ENCODE peak calls at places on chromosomes 7 and 10, in ten cellular contexts. One of them, this sample, is unnamed.

GRCh38 chr7:100171840-100172239 is 3.4 kb upstream of the GAL3ST4 start:
- DNase-seq in body of pancreas: no peak
- DNase-seq in GM04503: no peak
- DNase-seq in activated naive CD4-positive, alpha-beta T cell treated with anti-CD3 and anti-CD28 coated beads for 36 hours: no peak
- DNase-seq in NCI-H1092 treated with DMSO at 0.1 percent for 48 hours: no peak
- DNase-seq in A549: no peak
- DNase-seq in AG10803: no peak
- DNase-seq in NCI-H1417 treated with DMSO at 0.1 percent for 48 hours: no peak
- DNase-seq in Kasumi-1: no peak
- DNase-seq in effector memory CD8-positive, alpha-beta T cell: no peak
- DNase-seq in this sample: no peak

GRCh38 chr10:132149261-132149660 is 37.5 kb upstream of the DPYSL4 start:
- DNase-seq in NCI-H1092 treated with DMSO at 0.1 percent for 48 hours: no peak
- DNase-seq in AG10803: no peak
- DNase-seq in NCI-H1417 treated with DMSO at 0.1 percent for 48 hours: no peak
- DNase-seq in effector memory CD8-positive, alpha-beta T cell: no peak
- DNase-seq in Kasumi-1: no peak
- DNase-seq in A549: no peak
- DNase-seq in body of pancreas: peak; percentile 8
- DNase-seq in activated naive CD4-positive, alpha-beta T cell treated with anti-CD3 and anti-CD28 coated beads for 36 hours: no peak
- DNase-seq in GM04503: no peak
- DNase-seq in this sample: no peak

GRCh38 chr7:140774371-140774770 is 77.9 kb downstream of the NDUFB2 start:
- DNase-seq in GM04503: no peak
- DNase-seq in NCI-H1092 treated with DMSO at 0.1 percent for 48 hours: no peak
- DNase-seq in effector memory CD8-positive, alpha-beta T cell: no peak
- DNase-seq in Kasumi-1: no peak
- DNase-seq in NCI-H1417 treated with DMSO at 0.1 percent for 48 hours: no peak
- DNase-seq in AG10803: no peak
- DNase-seq in activated naive CD4-positive, alpha-beta T cell treated with anti-CD3 and anti-CD28 coated beads for 36 hours: no peak
- DNase-seq in body of pancreas: no peak
- DNase-seq in A549: no peak
- DNase-seq in this sample: no peak

GRCh38 chr10:104122273-104123107 is 519 bp downstream of the SFR1 start:
- DNase-seq in A549: no peak
- DNase-seq in activated naive CD4-positive, alpha-beta T cell treated with anti-CD3 and anti-CD28 coated beads for 36 hours: peak; percentile 45
- DNase-seq in body of pancreas: no peak
- DNase-seq in NCI-H1092 treated with DMSO at 0.1 percent for 48 hours: peak; percentile 64
- DNase-seq in effector memory CD8-positive, alpha-beta T cell: no peak
- DNase-seq in AG10803: peak; percentile 15
- DNase-seq in Kasumi-1: peak; percentile 67
- DNase-seq in NCI-H1417 treated with DMSO at 0.1 percent for 48 hours: no peak
- DNase-seq in GM04503: no peak
- DNase-seq in this sample: no peak

GRCh38 chr10:23892296-23892695 is 316.6 kb upstream of the KIAA1217 start:
- DNase-seq in activated naive CD4-positive, alpha-beta T cell treated with anti-CD3 and anti-CD28 coated beads for 36 hours: no peak
- DNase-seq in NCI-H1092 treated with DMSO at 0.1 percent for 48 hours: no peak
- DNase-seq in AG10803: peak; percentile 4
- DNase-seq in A549: no peak
- DNase-seq in body of pancreas: no peak
- DNase-seq in Kasumi-1: no peak
- DNase-seq in effector memory CD8-positive, alpha-beta T cell: no peak
- DNase-seq in NCI-H1417 treated with DMSO at 0.1 percent for 48 hours: no peak
- DNase-seq in GM04503: no peak
- DNase-seq in this sample: no peak

GRCh38 chr10:113441220-113441619 is 111.6 kb upstream of the HABP2 start:
- DNase-seq in NCI-H1092 treated with DMSO at 0.1 percent for 48 hours: no peak
- DNase-seq in GM04503: no peak
- DNase-seq in Kasumi-1: no peak
- DNase-seq in body of pancreas: no peak
- DNase-seq in A549: no peak
- DNase-seq in NCI-H1417 treated with DMSO at 0.1 percent for 48 hours: no peak
- DNase-seq in effector memory CD8-positive, alpha-beta T cell: no peak
- DNase-seq in AG10803: peak; percentile 84
- DNase-seq in activated naive CD4-positive, alpha-beta T cell treated with anti-CD3 and anti-CD28 coated beads for 36 hours: no peak
- DNase-seq in this sample: no peak

GRCh38 chr10:12418725-12419278 is 69.5 kb downstream of the CAMK1D start:
- DNase-seq in GM04503: no peak
- DNase-seq in AG10803: no peak
- DNase-seq in effector memory CD8-positive, alpha-beta T cell: no peak
- DNase-seq in activated naive CD4-positive, alpha-beta T cell treated with anti-CD3 and anti-CD28 coated beads for 36 hours: no peak
- DNase-seq in A549: no peak
- DNase-seq in NCI-H1417 treated with DMSO at 0.1 percent for 48 hours: no peak
- DNase-seq in body of pancreas: peak; percentile 7
- DNase-seq in NCI-H1092 treated with DMSO at 0.1 percent for 48 hours: no peak
- DNase-seq in Kasumi-1: no peak
- DNase-seq in this sample: no peak

GRCh38 chr10:47331954-47332353 is 9.7 kb downstream of the GDF2 start:
- DNase-seq in AG10803: no peak
- DNase-seq in body of pancreas: no peak
- DNase-seq in NCI-H1092 treated with DMSO at 0.1 percent for 48 hours: no peak
- DNase-seq in activated naive CD4-positive, alpha-beta T cell treated with anti-CD3 and anti-CD28 coated beads for 36 hours: no peak
- DNase-seq in effector memory CD8-positive, alpha-beta T cell: no peak
- DNase-seq in NCI-H1417 treated with DMSO at 0.1 percent for 48 hours: no peak
- DNase-seq in GM04503: no peak
- DNase-seq in Kasumi-1: no peak
- DNase-seq in A549: no peak
- DNase-seq in this sample: no peak

GRCh38 chr7:14687777-14688176 is 214.8 kb downstream of the DGKB start:
- DNase-seq in NCI-H1092 treated with DMSO at 0.1 percent for 48 hours: no peak
- DNase-seq in AG10803: no peak
- DNase-seq in effector memory CD8-positive, alpha-beta T cell: no peak
- DNase-seq in NCI-H1417 treated with DMSO at 0.1 percent for 48 hours: no peak
- DNase-seq in GM04503: no peak
- DNase-seq in Kasumi-1: no peak
- DNase-seq in body of pancreas: no peak
- DNase-seq in activated naive CD4-positive, alpha-beta T cell treated with anti-CD3 and anti-CD28 coated beads for 36 hours: no peak
- DNase-seq in A549: no peak
- DNase-seq in this sample: no peak

GRCh38 chr7:44258423-44258760 is 57.6 kb downstream of the YKT6 start:
- DNase-seq in AG10803: no peak
- DNase-seq in NCI-H1417 treated with DMSO at 0.1 percent for 48 hours: no peak
- DNase-seq in NCI-H1092 treated with DMSO at 0.1 percent for 48 hours: no peak
- DNase-seq in A549: no peak
- DNase-seq in effector memory CD8-positive, alpha-beta T cell: no peak
- DNase-seq in GM04503: no peak
- DNase-seq in body of pancreas: no peak
- DNase-seq in Kasumi-1: no peak
- DNase-seq in activated naive CD4-positive, alpha-beta T cell treated with anti-CD3 and anti-CD28 coated beads for 36 hours: no peak
- DNase-seq in this sample: no peak

GRCh38 chr10:77350711-77351119 is 286.9 kb downstream of the KCNMA1 start:
- DNase-seq in effector memory CD8-positive, alpha-beta T cell: no peak
- DNase-seq in AG10803: peak; percentile 97
- DNase-seq in Kasumi-1: no peak
- DNase-seq in NCI-H1417 treated with DMSO at 0.1 percent for 48 hours: no peak
- DNase-seq in activated naive CD4-positive, alpha-beta T cell treated with anti-CD3 and anti-CD28 coated beads for 36 hours: no peak
- DNase-seq in GM04503: peak; percentile 94
- DNase-seq in A549: peak; percentile 99
- DNase-seq in NCI-H1092 treated with DMSO at 0.1 percent for 48 hours: no peak
- DNase-seq in body of pancreas: peak; percentile 41
- DNase-seq in this sample: peak; percentile 95

GRCh38 chr10:100998183-100998990 is 1.2 kb upstream of the LZTS2 start:
- DNase-seq in body of pancreas: peak; percentile 91
- DNase-seq in NCI-H1417 treated with DMSO at 0.1 percent for 48 hours: peak; percentile 69
- DNase-seq in NCI-H1092 treated with DMSO at 0.1 percent for 48 hours: peak; percentile 88
- DNase-seq in A549: peak; percentile 90
- DNase-seq in effector memory CD8-positive, alpha-beta T cell: peak; percentile 46
- DNase-seq in AG10803: peak; percentile 73
- DNase-seq in GM04503: no peak
- DNase-seq in Kasumi-1: peak; percentile 81
- DNase-seq in activated naive CD4-positive, alpha-beta T cell treated with anti-CD3 and anti-CD28 coated beads for 36 hours: peak; percentile 71
- DNase-seq in this sample: no peak

GRCh38 chr7:82624337-82624736 is 180.8 kb upstream of the CACNA2D1 start:
- DNase-seq in effector memory CD8-positive, alpha-beta T cell: no peak
- DNase-seq in NCI-H1417 treated with DMSO at 0.1 percent for 48 hours: no peak
- DNase-seq in activated naive CD4-positive, alpha-beta T cell treated with anti-CD3 and anti-CD28 coated beads for 36 hours: no peak
- DNase-seq in NCI-H1092 treated with DMSO at 0.1 percent for 48 hours: no peak
- DNase-seq in Kasumi-1: no peak
- DNase-seq in GM04503: peak; percentile 27
- DNase-seq in A549: no peak
- DNase-seq in AG10803: peak; percentile 84
- DNase-seq in body of pancreas: no peak
- DNase-seq in this sample: peak; percentile 74

GRCh38 chr7:6416516-6417145 is 31.1 kb downstream of the DAGLB start:
- DNase-seq in activated naive CD4-positive, alpha-beta T cell treated with anti-CD3 and anti-CD28 coated beads for 36 hours: no peak
- DNase-seq in NCI-H1417 treated with DMSO at 0.1 percent for 48 hours: no peak
- DNase-seq in NCI-H1092 treated with DMSO at 0.1 percent for 48 hours: no peak
- DNase-seq in effector memory CD8-positive, alpha-beta T cell: no peak
- DNase-seq in body of pancreas: no peak
- DNase-seq in AG10803: no peak
- DNase-seq in Kasumi-1: no peak
- DNase-seq in A549: no peak
- DNase-seq in GM04503: no peak
- DNase-seq in this sample: no peak

GRCh38 chr7:108067844-108068243 is 62.3 kb downstream of the LAMB4 start:
- DNase-seq in NCI-H1417 treated with DMSO at 0.1 percent for 48 hours: peak; percentile 8
- DNase-seq in AG10803: no peak
- DNase-seq in GM04503: no peak
- DNase-seq in effector memory CD8-positive, alpha-beta T cell: no peak
- DNase-seq in activated naive CD4-positive, alpha-beta T cell treated with anti-CD3 and anti-CD28 coated beads for 36 hours: no peak
- DNase-seq in Kasumi-1: no peak
- DNase-seq in A549: no peak
- DNase-seq in body of pancreas: no peak
- DNase-seq in NCI-H1092 treated with DMSO at 0.1 percent for 48 hours: peak; percentile 76
- DNase-seq in this sample: no peak

GRCh38 chr7:130921391-130922180 is 187.6 kb upstream of the KLF14 start:
- DNase-seq in AG10803: peak; percentile 85
- DNase-seq in GM04503: peak; percentile 69
- DNase-seq in activated naive CD4-positive, alpha-beta T cell treated with anti-CD3 and anti-CD28 coated beads for 36 hours: no peak
- DNase-seq in Kasumi-1: no peak
- DNase-seq in A549: no peak
- DNase-seq in NCI-H1092 treated with DMSO at 0.1 percent for 48 hours: peak; percentile 83
- DNase-seq in effector memory CD8-positive, alpha-beta T cell: no peak
- DNase-seq in body of pancreas: peak; percentile 56
- DNase-seq in NCI-H1417 treated with DMSO at 0.1 percent for 48 hours: no peak
- DNase-seq in this sample: no peak